ENCODE peak calls at places on chromosome 9, in ten cellular contexts. R is kidney epithelial cell; U is foreskin fibroblast; C is osteocyte; W is activated CD4-positive, alpha-beta T cell treated with anti-CD3 and anti-CD28 coated beads for 48 hours; Z is OCI-M1; H is NCI-H1417; N is Calu3; E is NCI-H460; A is aorta. O is an unnamed sample.

GRCh38 chr9:91681461-91682305 is 258.1 kb upstream of the NFIL3 start:
- DNase-seq in C (peak; percentile 90), A (peak; percentile 90), W (peak; percentile 85), N (peak; percentile 72), Z (peak; percentile 78), E (peak; percentile 53), H (peak; percentile 62), U (peak; percentile 40), R (no peak), O (no peak)

GRCh38 chr9:78004478-78005229 is 27.0 kb downstream of the GNAQ start:
- DNase-seq in H (no peak), U (no peak), C (no peak), W (no peak), N (peak; percentile 31), R (no peak), Z (peak; percentile 45), A (no peak), E (peak; percentile 7), O (no peak)

GRCh38 chr9:20238921-20239320 is 383.4 kb downstream of the MLLT3 start:
- DNase-seq in U (peak; percentile 32), N (no peak), E (no peak), C (no peak), H (no peak), R (no peak), A (no peak), Z (no peak), W (no peak), O (no peak)

GRCh38 chr9:135471751-135472640 is 7.6 kb upstream of the PPP1R26 start:
- DNase-seq in A (no peak), C (no peak), R (no peak), E (no peak), U (no peak), Z (no peak), N (no peak), W (no peak), H (no peak), O (no peak)

GRCh38 chr9:129176786-129177442 is 1.1 kb downstream of the IER5L start:
- DNase-seq in Z (peak; percentile 44), C (no peak), A (peak; percentile 83), E (no peak), W (peak; percentile 26), N (no peak), R (no peak), H (peak; percentile 5), U (no peak), O (no peak)

GRCh38 chr9:137454506-137455360 is 4.4 kb downstream of the NSMF start:
- DNase-seq in R (no peak), H (no peak), E (no peak), C (no peak), Z (no peak), U (no peak), N (no peak), A (peak; percentile 79), W (no peak), O (no peak)

GRCh38 chr9:87336914-87337333 is 160.7 kb upstream of the DAPK1 start:
- DNase-seq in W (peak; percentile 29), H (peak; percentile 0), C (no peak), E (peak; percentile 61), Z (peak; percentile 78), N (peak; percentile 51), R (peak; percentile 62), A (no peak), U (peak; percentile 61), O (peak; percentile 83)

GRCh38 chr9:120536949-120537640 is 42.9 kb downstream of the CDK5RAP2 start:
- DNase-seq in U (no peak), W (no peak), C (no peak), H (no peak), Z (peak; percentile 64), E (no peak), R (no peak), A (no peak), N (no peak), O (no peak)

O was measured in epithelial cell of proximal tubule.